ENCODE peak calls at places on chromosomes 5 and 9, in six cellular contexts. X is AG09319, P is LoVo, H is putamen, U is fibroblast of pulmonary artery, S is endothelial cell. D is an unnamed sample.

GRCh38 chr9:31137850-31138160 is 1246.6 kb upstream of the ACO1 start:
- DNase-seq in X (no peak), P (no peak), H (no peak), U (peak), S (no peak), D (no peak)

GRCh38 chr9:133714606-133715294 is 23.4 kb downstream of the SARDH start:
- DNase-seq in X (no peak), P (no peak), H (no peak), U (peak), S (peak), D (peak)

GRCh38 chr9:134374301-134375010 is 48.2 kb downstream of the RXRA start:
- DNase-seq in X (no peak), P (no peak), H (no peak), U (no peak), S (no peak), D (no peak)

GRCh38 chr9:2477755-2478154 is 143.8 kb upstream of the VLDLR start:
- DNase-seq in X (no peak), P (no peak), H (no peak), U (peak), S (no peak), D (no peak)

GRCh38 chr9:134396258-134396742 is 70.0 kb downstream of the RXRA start:
- DNase-seq in X (no peak), P (no peak), H (no peak), U (no peak), S (no peak), D (no peak)

GRCh38 chr9:137240321-137240840 is 706 bp upstream of the TUBB4B start:
- DNase-seq in X (peak), P (peak), H (peak), U (peak), S (peak), D (no peak)

GRCh38 chr9:110476251-110476650 is 103.3 kb downstream of the SVEP1 start:
- DNase-seq in X (no peak), P (no peak), H (no peak), U (no peak), S (no peak), D (no peak)

GRCh38 chr5:157744055-157745011 is 821 bp downstream of the LSM11 start:
- DNase-seq in X (no peak), P (no peak), H (no peak), U (no peak), S (peak), D (no peak)

GRCh38 chr9:134433101-134433500 is 106.8 kb downstream of the RXRA start:
- DNase-seq in X (no peak), P (no peak), H (no peak), U (peak), S (no peak), D (no peak)

GRCh38 chr9:6938447-6938846 is 180.7 kb downstream of the KDM4C start:
- DNase-seq in X (peak), P (peak), H (no peak), U (peak), S (no peak), D (peak)

GRCh38 chr9:137317021-137317978 is 15.2 kb upstream of the NRARP start:
- DNase-seq in X (no peak), P (no peak), H (no peak), U (no peak), S (peak), D (no peak)

D was measured in brain pericyte.